ENCODE peak calls at places on chromosomes 1 and 21, in ten cellular contexts. W is AG04450, R is uterus, A is HFF-Myc, Z is epithelial cell of esophagus, M is dorsolateral prefrontal cortex, X is BJ, C is SK-N-SH, L is brain microvascular endothelial cell, I is H7. V is an unnamed sample.

GRCh38 chr21:43921602-43921978 is 56.6 kb downstream of the AGPAT3 start:
- DNase-seq in X (no peak), I (no peak), A (no peak), Z (no peak), C (no peak), M (no peak), W (no peak), R (no peak), L (no peak), V (no peak)

GRCh38 chr1:235292790-235293189 is 35.2 kb downstream of the ARID4B start:
- DNase-seq in X (no peak), C (no peak), Z (no peak), I (no peak), M (no peak), L (no peak), W (no peak), A (no peak), R (no peak), V (no peak)

GRCh38 chr21:28261291-28261690 is 731.4 kb downstream of the LTN1 start:
- DNase-seq in Z (no peak), X (no peak), I (no peak), L (no peak), R (no peak), M (no peak), W (no peak), A (no peak), C (no peak), V (no peak)

GRCh38 chr1:8818325-8818775 is 910 bp upstream of the RERE start:
- DNase-seq in M (no peak), Z (peak), R (peak), C (no peak), W (no peak), A (peak), X (no peak), L (peak), I (no peak), V (peak)

GRCh38 chr1:173418107-173418985 is 58.8 kb upstream of the PRDX6 start:
- DNase-seq in R (no peak), X (no peak), W (no peak), C (no peak), A (no peak), I (no peak), L (no peak), M (no peak), Z (peak), V (peak)

GRCh38 chr21:41835711-41836154 is 43.4 kb downstream of the PRDM15 start:
- DNase-seq in A (no peak), I (peak), C (no peak), R (no peak), M (no peak), X (no peak), W (no peak), Z (no peak), L (no peak), V (no peak)

GRCh38 chr1:212607206-212607923 is 1.2 kb upstream of the ATF3 start:
- DNase-seq in W (no peak), X (no peak), M (no peak), I (peak), L (no peak), Z (no peak), R (peak), C (peak), A (no peak), V (no peak)

GRCh38 chr1:46413596-46413985 is 19.5 kb downstream of the FAAH start:
- DNase-seq in M (no peak), R (no peak), A (no peak), I (peak), C (peak), L (peak), Z (peak), W (no peak), X (no peak), V (no peak)

GRCh38 chr1:6999826-7000225 is 214.6 kb downstream of the CAMTA1 start:
- DNase-seq in A (no peak), I (no peak), W (no peak), C (no peak), L (no peak), M (no peak), X (no peak), R (no peak), Z (no peak), V (no peak)

GRCh38 chr1:92441316-92442311 is 45.1 kb downstream of the GFI1 start:
- DNase-seq in R (no peak), W (no peak), M (no peak), A (no peak), C (no peak), L (no peak), X (no peak), Z (peak), I (peak), V (no peak)

GRCh38 chr1:161958425-161958824 is 65.2 kb downstream of the OLFML2B start:
- DNase-seq in R (no peak), L (peak), A (no peak), X (no peak), I (no peak), W (no peak), M (peak), Z (peak), C (no peak), V (peak)

GRCh38 chr1:233912909-233913308 is 8.4 kb downstream of the SLC35F3 start:
- DNase-seq in X (peak), C (peak), R (no peak), W (no peak), Z (no peak), I (no peak), L (no peak), M (no peak), A (no peak), V (no peak)

GRCh38 chr1:166915941-166916340 is 39.9 kb upstream of the TADA1 start:
- DNase-seq in M (no peak), C (no peak), I (peak), L (peak), R (no peak), X (no peak), Z (peak), A (no peak), W (no peak), V (no peak)

GRCh38 chr1:90371106-90371813 is 345.8 kb downstream of the BARHL2 start:
- DNase-seq in R (no peak), C (no peak), A (no peak), L (no peak), Z (no peak), W (no peak), X (no peak), M (no peak), I (no peak), V (peak)

GRCh38 chr21:21182401-21182800 is 184.2 kb downstream of the NCAM2 start:
- DNase-seq in X (no peak), W (no peak), C (no peak), M (no peak), R (no peak), L (no peak), A (no peak), Z (no peak), I (no peak), V (no peak)

GRCh38 chr1:993379-993995 is 6.4 kb downstream of the HES4 start:
- DNase-seq in X (no peak), Z (no peak), C (peak), M (no peak), R (no peak), L (no peak), A (no peak), W (no peak), I (peak), V (no peak)

DNA sequence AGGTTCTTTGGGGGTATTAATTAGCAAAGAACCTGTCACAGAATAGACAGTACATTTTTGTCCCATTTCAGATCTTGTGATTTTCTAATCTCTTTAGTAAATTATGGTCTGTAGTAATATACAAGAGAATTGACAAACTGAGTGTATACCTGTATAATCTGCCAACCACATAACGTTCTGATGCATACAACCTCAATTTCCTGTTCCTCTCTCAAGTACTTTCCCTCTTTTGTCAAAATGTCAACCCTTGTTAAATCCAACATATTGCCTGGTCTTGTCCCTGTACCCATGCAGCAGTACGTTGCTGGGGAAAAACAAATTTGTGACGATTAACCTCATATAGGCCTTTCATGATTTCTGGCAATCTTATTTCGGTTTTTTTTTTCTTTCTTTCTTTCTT is 1.1 kb downstream of the ARV1 start:
- DNase-seq in A (no peak), M (no peak), Z (no peak), I (no peak), W (no peak), R (no peak), C (no peak), L (no peak), X (no peak), V (no peak)
- H3K4me3 ChIP-seq in A (peak), M (peak), Z (peak), I (no peak), W (no peak), R (no peak), C (peak), L (no peak), X (peak), V (peak)

DNA sequence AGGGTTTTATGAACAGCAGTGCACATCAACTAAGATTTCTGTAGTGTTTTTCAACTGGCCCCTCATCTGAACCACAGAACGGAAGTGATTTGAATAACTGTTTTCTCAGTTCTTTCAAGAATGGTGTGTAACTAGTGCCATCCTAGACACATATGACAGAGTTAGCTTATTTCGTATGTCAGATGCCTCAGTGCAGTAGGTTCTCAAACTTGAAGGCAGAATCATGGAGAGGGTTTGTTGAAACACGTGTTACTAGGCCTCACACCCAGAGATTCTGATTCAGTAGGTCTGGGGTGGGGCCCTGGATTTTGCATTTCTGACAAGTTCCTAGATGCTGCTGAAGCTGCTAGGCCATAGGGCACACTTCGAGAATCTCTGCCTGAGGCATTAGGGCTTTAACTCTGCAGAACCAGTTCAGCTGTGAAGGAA is 49.0 kb downstream of the SCCPDH start:
- DNase-seq in Z (peak), M (no peak), R (no peak), A (no peak), L (no peak), C (no peak), W (no peak), I (no peak), X (no peak), V (no peak)
- H3K4me3 ChIP-seq in Z (no peak), M (no peak), R (no peak), A (no peak), L (no peak), C (no peak), W (no peak), I (no peak), X (no peak), V (no peak)

DNA sequence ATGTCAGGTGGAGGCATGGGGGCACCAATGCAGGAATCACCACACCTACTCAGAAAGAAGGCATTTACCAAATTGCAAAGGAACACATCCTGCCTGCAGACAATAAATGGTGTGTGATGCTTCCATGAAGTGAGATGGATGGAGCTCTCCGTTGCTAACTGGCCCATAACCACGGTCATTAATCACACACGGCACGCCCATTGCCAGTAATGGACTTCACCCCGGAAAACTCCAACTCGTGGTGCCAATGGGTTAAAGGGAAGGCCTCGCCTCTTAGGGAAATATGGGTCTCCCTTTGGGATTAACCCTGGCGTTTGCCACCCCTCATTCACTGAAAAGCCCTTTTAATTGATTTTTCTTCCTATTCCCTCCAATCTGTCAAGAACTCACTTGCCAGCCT is 443.1 kb upstream of the DAB1 start:
- DNase-seq in M (no peak), W (no peak), Z (no peak), X (no peak), L (no peak), A (no peak), C (no peak), R (no peak), I (no peak), V (no peak)
- H3K4me3 ChIP-seq in M (no peak), W (no peak), Z (no peak), X (no peak), L (no peak), A (no peak), C (no peak), R (no peak), I (no peak), V (no peak)

DNA sequence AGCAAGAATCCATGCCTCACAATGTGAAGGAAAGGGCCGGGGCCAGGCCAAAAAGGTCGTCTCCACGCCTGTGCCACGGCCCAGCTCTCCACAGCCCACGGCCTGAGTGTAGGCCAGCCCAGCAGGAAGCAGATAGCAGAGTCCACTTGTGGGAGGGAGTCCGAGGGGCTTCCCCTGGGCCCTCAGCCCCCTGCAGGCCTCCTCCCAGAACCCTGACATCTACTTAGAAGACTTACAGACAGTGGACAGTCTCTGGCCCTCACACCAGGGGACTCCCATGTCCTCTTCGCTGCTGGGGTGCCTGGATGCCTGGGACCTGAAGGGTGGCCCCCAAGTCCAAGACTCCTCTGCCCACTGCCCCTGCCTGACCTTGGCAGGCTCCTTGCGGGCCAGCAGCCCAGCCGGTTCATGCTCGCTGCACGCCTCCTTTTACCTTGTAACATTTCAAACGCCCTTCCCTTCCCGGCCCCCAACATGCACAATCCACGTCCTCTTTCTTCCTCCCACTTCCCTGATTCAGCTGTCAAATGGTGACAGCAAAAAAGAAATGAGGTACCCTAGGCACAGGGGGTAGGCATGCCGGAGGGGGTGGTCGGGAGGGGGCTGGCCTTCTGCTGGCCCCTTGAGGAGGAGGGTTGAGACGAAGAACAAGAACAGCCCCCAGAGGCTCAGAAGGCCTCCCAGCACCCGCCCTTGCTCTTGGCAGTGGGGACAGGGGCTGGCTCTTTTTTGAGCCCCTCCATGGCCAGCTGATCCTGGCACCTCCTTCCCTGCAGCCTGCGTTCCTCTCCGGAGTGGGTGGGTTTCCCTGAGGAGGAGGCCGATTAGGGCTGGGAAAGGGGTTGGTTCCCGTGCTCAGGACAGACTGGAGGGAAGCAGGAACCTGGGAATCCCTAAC is 998 bp upstream of the PTPN7 start:
- DNase-seq in A (no peak), C (no peak), R (no peak), L (no peak), W (no peak), I (peak), M (no peak), X (no peak), Z (no peak), V (no peak)
- H3K4me3 ChIP-seq in A (no peak), C (no peak), R (no peak), L (no peak), W (no peak), I (no peak), M (no peak), X (no peak), Z (no peak), V (no peak)

GRCh38 chr1:184300446-184300845 is 86.4 kb upstream of the C1orf21 start:
- DNase-seq in I (no peak), M (no peak), C (no peak), W (peak), L (peak), A (no peak), X (no peak), R (no peak), Z (peak), V (peak)
- H3K4me3 ChIP-seq in I (no peak), M (no peak), C (no peak), W (no peak), L (no peak), A (no peak), X (no peak), R (no peak), Z (no peak), V (no peak)

DNA sequence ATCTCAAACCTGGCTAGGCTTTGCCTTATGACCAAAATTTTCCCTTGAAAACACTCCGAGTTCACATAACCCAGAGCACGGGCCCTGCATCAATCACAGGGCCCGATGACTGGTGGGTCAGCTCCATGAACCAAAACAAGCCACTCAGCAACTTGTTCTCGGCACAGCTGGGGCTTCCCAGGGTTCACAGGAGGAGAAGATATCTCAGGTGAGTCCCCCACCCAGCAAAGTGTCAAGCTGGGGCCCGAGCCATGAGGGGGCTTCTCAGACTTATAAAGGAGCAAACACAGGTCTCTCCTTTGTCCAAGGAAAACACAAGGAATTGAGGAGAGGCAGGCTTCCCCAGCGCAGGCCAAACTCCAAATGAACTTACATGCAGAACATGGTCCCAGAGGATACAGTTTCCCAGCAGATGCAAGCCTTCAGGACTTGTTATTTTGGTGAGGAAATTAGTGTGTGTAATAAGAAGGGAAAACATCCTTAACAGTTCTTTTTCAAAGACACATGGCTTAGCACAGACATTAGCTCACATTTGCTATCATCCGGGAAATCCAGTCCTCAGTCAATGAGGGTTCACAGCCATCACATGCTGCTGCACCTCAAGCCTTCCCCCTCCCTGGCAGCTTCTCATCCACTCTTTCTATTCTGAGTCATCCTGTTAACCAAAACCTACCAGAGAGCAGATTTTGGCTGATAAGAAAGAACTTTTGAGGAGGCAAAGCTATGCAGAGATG is 98.1 kb upstream of the NFIA start:
- DNase-seq in C (no peak), L (peak), M (no peak), Z (no peak), I (no peak), X (no peak), R (peak), W (no peak), A (no peak), V (peak)
- H3K4me3 ChIP-seq in C (no peak), L (no peak), M (no peak), Z (no peak), I (no peak), X (no peak), R (no peak), W (no peak), A (no peak), V (no peak)